ENCODE peak calls at places on chromosome 15, in five cellular contexts. H is NCI-H146, P is HEK293T, S is choroid plexus epithelial cell, Q is B cell. C is an unnamed sample.

GRCh38 chr15:26972636-26973035 is 1.7 kb downstream of the GABRG3 start:
- DNase-seq in H (no peak), Q (no peak), P (no peak), S (no peak), C (no peak)

GRCh38 chr15:57652481-57652880 is 54.0 kb upstream of the POLR2M start:
- DNase-seq in P (no peak), S (no peak), Q (no peak), H (no peak), C (no peak)

GRCh38 chr15:63466378-63467192 is 37.8 kb upstream of the USP3 start:
- DNase-seq in S (peak; percentile 81), P (peak; percentile 48), Q (peak; percentile 77), H (peak; percentile 90), C (peak; percentile 83)

GRCh38 chr15:39584266-39584659 is 3.4 kb downstream of the THBS1 start:
- DNase-seq in S (no peak), Q (no peak), P (no peak), H (no peak), C (no peak)

GRCh38 chr15:69794643-69795461 is 302.9 kb downstream of the TLE3 start:
- DNase-seq in H (no peak), S (peak; percentile 61), P (no peak), Q (peak; percentile 28), C (no peak)

GRCh38 chr15:32873292-32874114 is 155.7 kb downstream of the GREM1 start:
- DNase-seq in S (no peak), Q (no peak), H (no peak), P (no peak), C (no peak)

GRCh38 chr15:83053151-83053550 is 13.9 kb downstream of the BTBD1 start:
- DNase-seq in S (peak; percentile 80), P (no peak), H (no peak), Q (no peak), C (no peak)

GRCh38 chr15:91435108-91435507 is 335.1 kb downstream of the SV2B start:
- DNase-seq in P (no peak), Q (no peak), H (no peak), S (no peak), C (no peak)

GRCh38 chr15:35874260-35874905 is 328.4 kb upstream of the DPH6 start:
- DNase-seq in P (peak; percentile 11), Q (no peak), S (peak; percentile 88), H (no peak), C (no peak)

GRCh38 chr15:66777054-66777453 is 75.0 kb downstream of the SMAD6 start:
- DNase-seq in H (no peak), S (no peak), P (no peak), Q (no peak), C (no peak)

GRCh38 chr15:45646220-45646619 is 11.4 kb downstream of the SQOR start:
- DNase-seq in Q (no peak), P (no peak), S (peak; percentile 40), H (no peak), C (no peak)

GRCh38 chr15:67104453-67104852 is 39.1 kb downstream of the SMAD3 start:
- DNase-seq in P (no peak), Q (no peak), S (no peak), H (no peak), C (no peak)

GRCh38 chr15:92454525-92455105 is 60.9 kb downstream of the ST8SIA2 start:
- DNase-seq in P (no peak), Q (no peak), H (no peak), S (no peak), C (no peak)

GRCh38 chr15:92930061-92930460 is 29.9 kb downstream of the CHD2 start:
- DNase-seq in P (no peak), Q (no peak), H (no peak), S (peak; percentile 54), C (no peak)